ENCODE peak calls at places on chromosome 16, in four cellular contexts. P is mesendoderm, O is lung, I is Panc1. J is an unnamed sample. For H3K27me3, the result is how much of the 10 kb centered on the place peaks cover.

GRCh38 chr16:57532251-57532625 is 4.1 kb downstream of the CCDC102A start:
- DNase-seq in P (no peak), O (no peak), I (no peak), J (no peak)

GRCh38 chr16:51276335-51276734 is 125.3 kb upstream of the SALL1 start:
- DNase-seq in P (no peak), O (no peak), I (peak), J (no peak)

GRCh38 chr16:71441348-71441781 is 489 bp downstream of the TLE7 start:
- DNase-seq in P (peak), O (no peak), I (no peak), J (no peak)

GRCh38 chr16:20987049-20987448 is 86.5 kb downstream of the LYRM1 start:
- DNase-seq in P (no peak), O (no peak), I (no peak), J (no peak)

GRCh38 chr16:68744744-68745280 is 7.7 kb downstream of the CDH1 start:
- DNase-seq in P (peak), O (peak), I (no peak), J (peak)

GRCh38 chr16:4465977-4466779 is 8.2 kb downstream of the NMRAL1 start:
- DNase-seq in P (no peak), O (no peak), I (no peak), J (no peak)

GRCh38 chr16:10658943-10659342 is 35.8 kb downstream of the TEKT5 start:
- DNase-seq in P (no peak), O (no peak), I (no peak), J (no peak)

GRCh38 chr16:53673189-53673588 is 30.5 kb downstream of the RPGRIP1L start:
- DNase-seq in P (no peak), O (no peak), I (no peak), J (no peak)

GRCh38 chr16:10558746-10559641 is 21.4 kb downstream of the EMP2 start:
- DNase-seq in P (no peak), O (peak), I (no peak), J (no peak)

GRCh38 chr16:58589311-58589890 is 40.2 kb downstream of the CNOT1 start:
- DNase-seq in P (no peak), O (no peak), I (no peak), J (no peak)

GRCh38 chr16:71610936-71611871 is 14.8 kb upstream of the MARVELD3 start:
- DNase-seq in P (peak), O (peak), I (peak), J (peak)

GRCh38 chr16:60582528-60582927 is 1453.7 kb downstream of the CDH8 start:
- DNase-seq in P (peak), O (no peak), I (no peak), J (no peak)

GRCh38 chr16:75225092-75225491 is 6.3 kb downstream of the CTRB1 start:
- DNase-seq in P (no peak), O (no peak), I (no peak), J (no peak)

GRCh38 chr16:10751291-10751697 is 7.7 kb downstream of the NUBP1 start:
- DNase-seq in P (peak), O (no peak), I (no peak), J (no peak)

GRCh38 chr16:67428146-67428731 is 2.7 kb upstream of the HSD11B2 start:
- DNase-seq in P (peak), O (peak), I (peak), J (peak)

GRCh38 chr16:66382171-66382965 is 15.9 kb downstream of the CDH5 start:
- DNase-seq in P (peak), O (no peak), I (peak), J (no peak)

GRCh38 chr16:55480228-55480655 is 1.2 kb downstream of the MMP2 start:
- DNase-seq in P (peak), O (peak), I (no peak), J (no peak)

GRCh38 chr16:26396511-26397235 is 670.1 kb upstream of the C16orf82 start:
- DNase-seq in P (peak), O (no peak), I (no peak), J (no peak)

GRCh38 chr16:68070811-68071546 is 14.2 kb upstream of the NFATC3 start:
- DNase-seq in P (no peak), O (no peak), I (no peak), J (no peak)

GRCh38 chr16:76900285-76901263 is 290.4 kb upstream of the MON1B start:
- DNase-seq in P (no peak), O (no peak), I (no peak), J (no peak)

GRCh38 chr16:27951752-27952151 is 111.8 kb downstream of the GSG1L start:
- DNase-seq in P (no peak), O (no peak), I (no peak), J (no peak)

GRCh38 chr16:20766294-20766693 is 2.5 kb downstream of the ACSM3 start:
- DNase-seq in P (no peak), O (no peak), I (no peak), J (no peak)

GRCh38 chr16:79571753-79572544 is 28.6 kb downstream of the MAF start:
- DNase-seq in P (peak), O (no peak), I (no peak), J (no peak)
- H3K27me3 ChIP-seq in P (under half), O (under half), I (under half), J (under half)

DNA sequence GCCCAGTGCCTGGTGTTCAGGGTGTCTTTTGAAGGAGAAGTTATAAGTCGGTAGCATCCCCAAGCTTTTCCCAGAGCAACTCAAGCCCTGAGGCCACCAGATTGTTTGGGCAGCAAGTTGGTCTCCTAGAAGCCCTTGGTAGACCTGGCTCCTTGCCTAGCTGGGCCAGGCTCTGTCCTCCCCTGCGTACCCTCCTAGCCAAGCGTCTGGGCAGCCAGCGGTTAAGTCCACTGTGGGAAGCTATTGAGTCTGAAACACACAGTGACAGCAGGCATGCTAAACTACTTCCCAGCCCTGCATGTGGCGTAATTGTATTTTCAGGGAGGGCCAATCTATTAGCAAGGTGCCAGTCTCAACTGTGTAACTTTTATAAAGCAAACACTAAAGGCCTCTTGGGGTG is 419.1 kb upstream of the RBFOX1 start:
- DNase-seq in P (no peak), O (no peak), I (no peak), J (no peak)
- H3K27me3 ChIP-seq in P (under half), O (under half), I (under half), J (under half)

GRCh38 chr16:88899901-88900648 is 33.6 kb upstream of the PABPN1L start:
- DNase-seq in P (no peak), O (no peak), I (no peak), J (no peak)
- H3K27me3 ChIP-seq in P (under half), O (under half), I (under half), J (under half)

GRCh38 chr16:3188925-3189825 is 1.2 kb downstream of the OR1F1 start:
- DNase-seq in P (peak), O (no peak), I (peak), J (no peak)

GRCh38 chr16:3187798-3188674 is at the start of gene OR1F1:
- DNase-seq in P (peak), O (no peak), I (no peak), J (no peak)

GRCh38 chr16:3189869-3190268 is 1.9 kb downstream of the OR1F1 start:
- DNase-seq in P (peak), O (no peak), I (no peak), J (no peak)

GRCh38 chr16:3188675-3188924 is 596 bp downstream of the OR1F1 start:
- DNase-seq in P (no peak), O (no peak), I (peak), J (no peak)

GRCh38 chr16:3186946-3187690 is 886 bp upstream of the OR1F1 start:
- DNase-seq in P (peak), O (no peak), I (no peak), J (no peak)
- H3K27me3 ChIP-seq in P (under half), O (under half), I (under half), J (under half)

DNA sequence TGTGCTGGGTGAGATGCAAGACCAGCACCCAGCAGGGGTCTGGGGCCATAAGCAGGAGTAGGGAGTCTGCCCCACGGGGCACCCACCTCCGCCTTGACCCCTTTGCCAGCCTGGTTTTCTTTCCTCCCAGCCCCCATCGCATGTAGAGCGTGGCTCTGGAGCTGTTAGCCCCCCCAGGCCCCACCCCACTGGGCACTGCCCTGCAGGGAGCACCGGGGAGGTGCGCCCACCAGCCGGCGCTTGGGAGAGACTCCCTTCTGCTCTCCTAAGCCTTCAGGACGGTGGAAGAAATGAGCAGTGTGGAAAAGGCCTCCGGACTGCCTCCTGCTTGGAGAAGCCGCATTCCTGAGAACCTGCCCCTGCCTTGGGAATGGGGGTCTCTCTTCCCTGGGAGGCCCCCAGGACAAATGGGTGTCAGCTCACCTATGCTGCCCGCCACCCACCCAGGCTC is 186.2 kb downstream of the IRF8 start:
- DNase-seq in P (no peak), O (no peak), I (no peak), J (no peak)
- H3K27me3 ChIP-seq in P (under half), O (under half), I (under half), J (under half)

GRCh38 chr16:12470311-12471229 is 333.1 kb downstream of the CPPED1 start:
- DNase-seq in P (no peak), O (no peak), I (no peak), J (no peak)

GRCh38 chr16:12471383-12471782 is 332.3 kb downstream of the CPPED1 start:
- DNase-seq in P (no peak), O (no peak), I (no peak), J (no peak)

DNA sequence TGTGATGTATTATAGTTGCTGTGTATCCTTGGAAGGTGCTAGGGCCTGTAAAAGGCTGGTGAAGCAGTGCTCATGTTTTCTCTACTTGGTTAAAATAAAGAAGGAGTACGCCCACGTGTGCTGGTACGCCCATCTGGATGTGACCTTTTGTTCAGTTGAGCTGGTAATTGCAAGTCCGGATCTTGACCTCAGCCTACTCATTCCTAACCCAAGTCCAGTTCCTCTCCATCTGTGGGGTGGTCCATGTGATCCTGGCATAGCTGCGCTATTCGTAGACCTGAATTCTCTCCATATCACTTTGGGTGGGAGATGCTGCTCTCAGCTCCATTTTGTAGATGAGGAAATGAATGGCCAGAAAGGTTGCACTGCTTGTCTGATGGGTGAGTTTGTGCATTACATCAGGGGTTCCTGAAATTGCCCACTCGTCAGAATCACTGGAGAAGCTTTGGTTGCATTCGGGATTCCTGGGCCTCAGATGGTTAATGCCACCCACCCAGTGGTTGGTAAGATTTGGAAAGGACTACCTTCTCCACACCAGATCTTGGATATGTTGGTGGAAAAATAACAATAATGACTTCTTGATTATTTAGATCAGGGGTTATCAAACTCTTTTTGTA is 328.8 kb downstream of the CPPED1 start:
- DNase-seq in P (no peak), O (no peak), I (no peak), J (no peak)
- H3K27me3 ChIP-seq in P (under half), O (under half), I (under half), J (under half)

GRCh38 chr16:84584678-84585077 is 33.2 kb downstream of the COTL1 start:
- DNase-seq in P (no peak), O (no peak), I (no peak), J (no peak)
- H3K27me3 ChIP-seq in P (under half), O (under half), I (under half), J (under half)

J was measured in iPS DF 6.9.